ENCODE peak calls at places on chromosomes 13 and 19, in six cellular contexts. J is dermis blood vessel endothelial cell; O is cardiac muscle cell; U is SK-N-MC; F is activated T-cell treated with anti-CD3 and anti-CD28 coated beads, Interleukin-2, amount 50 U/mL, for 72 hours; P is GM12865. G is an unnamed sample.

GRCh38 chr13:99717959-99718674 is 216.8 kb downstream of the TM9SF2 start:
- DNase-seq in J (no peak), O (no peak), U (no peak), F (no peak), P (no peak), G (no peak)

GRCh38 chr19:17739121-17739875 is 12.0 kb upstream of the FCHO1 start:
- DNase-seq in J (no peak), O (no peak), U (no peak), F (no peak), P (peak), G (no peak)

GRCh38 chr19:7550987-7551761 is 15.7 kb downstream of the PNPLA6 start:
- DNase-seq in J (peak), O (peak), U (no peak), F (no peak), P (peak), G (peak)

GRCh38 chr13:112809332-112810310 is 119.8 kb downstream of the ATP11A start:
- DNase-seq in J (no peak), O (no peak), U (no peak), F (no peak), P (no peak), G (no peak)

GRCh38 chr19:54369082-54369691 is 4.5 kb upstream of the LAIR1 start:
- DNase-seq in J (no peak), O (no peak), U (no peak), F (no peak), P (no peak), G (no peak)

GRCh38 chr19:35785087-35785627 is 9.8 kb downstream of the ARHGAP33 start:
- DNase-seq in J (no peak), O (no peak), U (no peak), F (no peak), P (no peak), G (no peak)

GRCh38 chr13:113448885-113449692 is 4.2 kb downstream of the ADPRHL1 start:
- DNase-seq in J (peak), O (no peak), U (peak), F (peak), P (peak), G (peak)

GRCh38 chr13:73138276-73138950 is 79.6 kb downstream of the KLF5 start:
- DNase-seq in J (no peak), O (no peak), U (no peak), F (no peak), P (no peak), G (peak)

GRCh38 chr19:43408043-43408442 is 6.6 kb upstream of the TEX101 start:
- DNase-seq in J (no peak), O (no peak), U (no peak), F (no peak), P (no peak), G (no peak)

GRCh38 chr19:41587838-41588210 is 11.9 kb downstream of the CEACAM21 start:
- DNase-seq in J (no peak), O (no peak), U (no peak), F (no peak), P (no peak), G (no peak)

GRCh38 chr13:113855931-113856715 is 7.8 kb downstream of the GAS6 start:
- DNase-seq in J (no peak), O (no peak), U (no peak), F (no peak), P (no peak), G (no peak)

GRCh38 chr19:49362048-49362925 is at the start of gene TEAD2:
- DNase-seq in J (peak), O (peak), U (no peak), F (no peak), P (no peak), G (peak)

GRCh38 chr13:36913463-36913862 is 6.6 kb downstream of the SMAD9 start:
- DNase-seq in J (no peak), O (no peak), U (no peak), F (no peak), P (no peak), G (no peak)

GRCh38 chr13:97726664-97727235 is 226.7 kb upstream of the IPO5 start:
- DNase-seq in J (no peak), O (no peak), U (no peak), F (no peak), P (no peak), G (peak)

GRCh38 chr19:45901912-45902650 is at the start of gene MYPOP:
- DNase-seq in J (peak), O (peak), U (no peak), F (no peak), P (no peak), G (no peak)

GRCh38 chr19:42150940-42151339 is 18.7 kb upstream of the POU2F2 start:
- DNase-seq in J (no peak), O (no peak), U (no peak), F (no peak), P (no peak), G (no peak)

GRCh38 chr13:20714563-20715339 is 11.3 kb downstream of the IL17D start:
- DNase-seq in J (peak), O (no peak), U (no peak), F (no peak), P (no peak), G (no peak)

GRCh38 chr13:109698779-109699178 is 87.6 kb downstream of the IRS2 start:
- DNase-seq in J (no peak), O (no peak), U (no peak), F (no peak), P (no peak), G (no peak)

GRCh38 chr13:41244555-41244954 is 18.8 kb downstream of the MTRF1 start:
- DNase-seq in J (no peak), O (peak), U (no peak), F (no peak), P (no peak), G (no peak)

GRCh38 chr13:68984688-68985319 is 1122.8 kb upstream of the ATXN8OS start:
- DNase-seq in J (no peak), O (no peak), U (no peak), F (no peak), P (no peak), G (no peak)

GRCh38 chr19:51168571-51169282 is 26.6 kb downstream of the SIGLEC7 start:
- DNase-seq in J (no peak), O (no peak), U (no peak), F (no peak), P (no peak), G (no peak)

GRCh38 chr19:46624958-46625661 is at the start of gene PTGIR:
- DNase-seq in J (peak), O (no peak), U (no peak), F (no peak), P (peak), G (peak)

GRCh38 chr19:39969681-39970423 is 1.1 kb upstream of the PSMC4 start:
- DNase-seq in J (no peak), O (no peak), U (no peak), F (peak), P (peak), G (no peak)

GRCh38 chr13:73966331-73966730 is 167.9 kb downstream of the KLF12 start:
- DNase-seq in J (no peak), O (no peak), U (no peak), F (no peak), P (no peak), G (no peak)

GRCh38 chr13:39777527-39778061 is 122.1 kb downstream of the COG6 start:
- DNase-seq in J (peak), O (no peak), U (no peak), F (peak), P (peak), G (no peak)

GRCh38 chr13:21568854-21569253 is 35.1 kb downstream of the MICU2 start:
- DNase-seq in J (no peak), O (no peak), U (no peak), F (no peak), P (peak), G (no peak)

GRCh38 chr19:14835011-14835410 is at the start of the genes OR7A5 and OR7C1:
- DNase-seq in J (no peak), O (no peak), U (peak), F (no peak), P (no peak), G (no peak)

GRCh38 chr19:584240-585001 is 5.3 kb upstream of the HCN2 start:
- DNase-seq in J (peak), O (peak), U (no peak), F (peak), P (peak), G (no peak)

GRCh38 chr19:49704888-49705642 is 14.1 kb downstream of the CPT1C start:
- DNase-seq in J (no peak), O (no peak), U (no peak), F (no peak), P (no peak), G (no peak)

GRCh38 chr13:23966691-23967615 is 69.7 kb upstream of the C1QTNF9B start:
- DNase-seq in J (no peak), O (no peak), U (no peak), F (peak), P (peak), G (no peak)

G was measured in lung.